ENCODE peak calls at places on chromosomes 13 and 19, in seven cellular contexts. C is left lung, H is heart right ventricle, U is GM12878, E is lower lobe of right lung, S is heart left ventricle, A is gastrocnemius medialis. R is an unnamed sample.

GRCh38 chr13:111005808-111006494 is 91.1 kb upstream of the ANKRD10 start:
- ATAC-seq in C (peak; percentile 70), H (peak; percentile 91), U (no peak), E (peak; percentile 65), S (peak; percentile 82), A (peak; percentile 72), R (peak; percentile 59)

GRCh38 chr13:45352031-45352430 is 11.0 kb upstream of the TPT1 start:
- ATAC-seq in C (no peak), H (no peak), U (no peak), E (no peak), S (no peak), A (no peak), R (no peak)

GRCh38 chr13:100619940-100620339 is 31.4 kb upstream of the GGACT start:
- ATAC-seq in C (no peak), H (no peak), U (no peak), E (no peak), S (no peak), A (no peak), R (no peak)

GRCh38 chr13:32791545-32792172 is 205.4 kb downstream of the PDS5B start:
- ATAC-seq in C (no peak), H (no peak), U (peak; percentile 88), E (no peak), S (no peak), A (no peak), R (no peak)

GRCh38 chr13:46367622-46368327 is 19.3 kb downstream of the RUBCNL start:
- ATAC-seq in C (no peak), H (no peak), U (no peak), E (no peak), S (no peak), A (no peak), R (no peak)

GRCh38 chr19:27822336-27822735 is 1390.6 kb downstream of the UQCRFS1 start:
- ATAC-seq in C (no peak), H (no peak), U (no peak), E (no peak), S (no peak), A (no peak), R (no peak)

GRCh38 chr13:45950343-45950995 is 98.9 kb upstream of the SIAH3 start:
- ATAC-seq in C (peak; percentile 71), H (peak; percentile 65), U (no peak), E (peak; percentile 70), S (peak; percentile 73), A (no peak), R (peak; percentile 53)

GRCh38 chr13:89363144-89363543 is 1692.0 kb downstream of the SLITRK5 start:
- ATAC-seq in C (no peak), H (no peak), U (no peak), E (no peak), S (no peak), A (no peak), R (no peak)

GRCh38 chr13:50026788-50027473 is 11.7 kb downstream of the KCNRG start:
- ATAC-seq in C (no peak), H (no peak), U (peak; percentile 100), E (no peak), S (no peak), A (no peak), R (no peak)

GRCh38 chr13:108000998-108001397 is 214.3 kb downstream of the LIG4 start:
- ATAC-seq in C (no peak), H (no peak), U (no peak), E (no peak), S (no peak), A (no peak), R (no peak)

GRCh38 chr13:39655041-39655568 is 357 bp upstream of the COG6 start:
- ATAC-seq in C (no peak), H (no peak), U (peak; percentile 2), E (peak; percentile 18), S (no peak), A (peak; percentile 22), R (peak; percentile 11)

GRCh38 chr19:30784850-30785459 is 412.8 kb downstream of the ZNF536 start:
- ATAC-seq in C (peak; percentile 81), H (peak; percentile 56), U (no peak), E (peak; percentile 79), S (peak; percentile 49), A (no peak), R (no peak)

GRCh38 chr13:26784704-26785639 is 24.4 kb upstream of the GPR12 start:
- ATAC-seq in C (no peak), H (peak; percentile 37), U (peak; percentile 56), E (peak; percentile 29), S (peak; percentile 88), A (no peak), R (peak; percentile 63)

GRCh38 chr13:39433705-39434104 is 169.3 kb downstream of the LHFPL6 start:
- ATAC-seq in C (no peak), H (peak; percentile 58), U (no peak), E (no peak), S (peak; percentile 22), A (no peak), R (no peak)

GRCh38 chr13:49540552-49540951 is 44.8 kb downstream of the PHF11 start:
- ATAC-seq in C (no peak), H (peak; percentile 81), U (peak; percentile 68), E (no peak), S (peak; percentile 74), A (no peak), R (no peak)

GRCh38 chr19:47005873-47006272 is 13.8 kb upstream of the NPAS1 start:
- ATAC-seq in C (peak; percentile 8), H (no peak), U (peak; percentile 54), E (peak; percentile 25), S (no peak), A (no peak), R (no peak)

GRCh38 chr13:20363604-20364003 is 131.5 kb upstream of the GJB6 start:
- ATAC-seq in C (no peak), H (no peak), U (no peak), E (no peak), S (no peak), A (no peak), R (no peak)

GRCh38 chr13:102702965-102703720 is 8.3 kb upstream of the METTL21C start:
- ATAC-seq in C (no peak), H (no peak), U (no peak), E (no peak), S (no peak), A (peak; percentile 73), R (no peak)

GRCh38 chr13:102701331-102701730 is 6.5 kb upstream of the METTL21C start:
- ATAC-seq in C (no peak), H (no peak), U (no peak), E (no peak), S (no peak), A (no peak), R (no peak)

GRCh38 chr13:102704238-102704750 is 9.4 kb upstream of the METTL21C start:
- ATAC-seq in C (no peak), H (no peak), U (no peak), E (no peak), S (no peak), A (no peak), R (no peak)

GRCh38 chr13:102700088-102701031 is 5.5 kb upstream of the METTL21C start:
- ATAC-seq in C (no peak), H (peak; percentile 54), U (no peak), E (no peak), S (peak; percentile 68), A (peak; percentile 80), R (peak; percentile 55)

GRCh38 chr13:102703721-102704035 is 8.8 kb upstream of the METTL21C start:
- ATAC-seq in C (no peak), H (no peak), U (no peak), E (no peak), S (no peak), A (no peak), R (no peak)
- H3K4me3 ChIP-seq in C (no peak overlapping the region), H (no peak overlapping the region), U (no peak overlapping the region), E (no peak overlapping the region), S (no peak overlapping the region), A (no peak overlapping the region), R (no peak overlapping the region)

DNA sequence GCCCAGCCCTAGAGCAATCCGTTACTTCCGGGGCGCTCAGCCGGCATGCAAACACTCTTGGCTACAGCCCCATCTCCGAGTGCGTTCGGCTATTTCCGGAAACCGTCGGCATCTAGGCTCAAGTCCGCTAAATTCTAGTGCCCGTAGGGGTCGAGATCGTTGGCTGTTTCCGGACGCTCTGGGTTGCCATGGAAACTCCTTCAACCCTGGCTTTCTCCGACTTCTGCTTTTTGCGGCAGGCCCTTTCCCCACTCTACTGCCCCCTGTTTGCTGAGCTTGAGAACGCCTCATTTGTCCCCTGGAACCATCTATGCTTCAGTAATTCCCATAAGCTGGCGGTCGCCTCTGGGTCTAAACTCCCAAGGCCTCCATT is 533 bp upstream of the PIK3R2 start:
- ATAC-seq in C (peak; percentile 75), H (peak; percentile 87), U (peak; percentile 85), E (peak; percentile 82), S (peak; percentile 77), A (peak; percentile 73), R (peak; percentile 81)
- TF ChIP-seq CTCF in C (peak; percentile 61), H (peak; percentile 68), U (peak; percentile 85), E (peak; percentile 57), S (peak; percentile 37), A (peak; percentile 53), R (peak; percentile 69)

DNA sequence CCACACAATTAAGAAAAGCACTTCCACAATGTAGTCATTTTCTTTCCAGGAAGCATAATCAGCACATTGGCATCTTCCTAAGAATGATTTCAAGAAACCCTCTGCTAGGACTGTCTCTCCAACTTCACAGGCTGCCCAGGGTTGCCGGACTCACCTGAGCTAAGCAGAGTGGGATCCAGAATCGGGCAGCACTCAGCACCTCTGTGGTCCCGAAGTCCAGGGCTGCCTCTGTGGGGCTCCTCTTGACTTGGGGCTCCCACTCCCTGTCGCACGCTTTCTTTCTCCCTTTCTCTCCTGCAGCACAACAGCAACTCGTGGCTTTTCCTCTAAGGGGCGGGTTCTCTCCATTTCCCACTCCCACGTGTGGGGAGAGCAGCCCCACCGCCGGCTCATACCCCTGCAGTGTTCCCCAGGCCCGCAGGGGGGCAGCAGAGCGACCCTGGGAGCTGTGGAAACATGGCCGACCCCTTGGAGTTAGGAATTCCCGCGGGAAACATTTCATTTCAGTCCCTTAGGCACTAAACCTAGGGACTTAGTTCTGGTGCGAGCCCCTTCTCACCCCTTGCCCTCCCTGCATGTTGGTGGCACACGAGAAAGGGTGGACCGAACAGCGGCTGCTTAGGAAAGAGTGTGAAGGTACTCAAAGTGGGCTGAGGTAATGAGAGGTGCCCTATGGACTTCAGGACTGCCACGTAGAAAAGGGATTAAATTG is at the start of gene TMEM272:
- ATAC-seq in C (peak; percentile 94), H (peak; percentile 87), U (peak; percentile 81), E (peak; percentile 92), S (peak; percentile 79), A (no peak), R (peak; percentile 60)
- H3K4me3 ChIP-seq in C (no peak within 1 kb of the TSS), H (no peak within 1 kb of the TSS), U (no peak within 1 kb of the TSS), E (peak within 1 kb of the TSS; percentile 15), S (peak within 1 kb of the TSS; percentile 26), A (peak within 1 kb of the TSS; percentile 14), R (no peak within 1 kb of the TSS)

GRCh38 chr19:49864890-49865289 is 2.5 kb downstream of the PNKP start:
- ATAC-seq in C (no peak), H (no peak), U (no peak), E (no peak), S (no peak), A (no peak), R (no peak)

GRCh38 chr19:49869009-49869483 is 1.7 kb upstream of the PNKP start:
- ATAC-seq in C (peak; percentile 8), H (peak; percentile 28), U (peak; percentile 20), E (peak; percentile 18), S (peak; percentile 19), A (peak; percentile 5), R (peak; percentile 6)

GRCh38 chr19:49869484-49870308 is 2.3 kb upstream of the PNKP start:
- ATAC-seq in C (peak; percentile 80), H (peak; percentile 87), U (peak; percentile 87), E (peak; percentile 85), S (peak; percentile 90), A (peak; percentile 91), R (peak; percentile 90)

GRCh38 chr19:49863935-49864320 is 3.4 kb downstream of the PNKP start:
- ATAC-seq in C (no peak), H (no peak), U (no peak), E (no peak), S (no peak), A (no peak), R (no peak)

GRCh38 chr19:49866933-49867782 is at the start of gene PNKP:
- ATAC-seq in C (peak; percentile 71), H (peak; percentile 66), U (peak; percentile 67), E (peak; percentile 80), S (peak; percentile 65), A (peak; percentile 69), R (peak; percentile 62)
- TF ChIP-seq CTCF in C (no peak), H (no peak), U (no peak), E (no peak), S (no peak), A (no peak), R (no peak)

R was measured in gastroesophageal sphincter.